ENCODE peak calls at places on chromosome 17, in five cellular contexts. Z is K562, N is IMR-90, M is A549, V is SK-N-SH. Q is an unnamed sample.

GRCh38 chr17:65402513-65403086 is 158.8 kb downstream of the AXIN2 start:
- DNase-seq in N (no peak), Z (no peak), M (no peak), V (no peak), Q (no peak)

GRCh38 chr17:67244621-67245072 is 349 bp downstream of the HELZ start:
- DNase-seq in N (no peak), Z (peak), M (no peak), V (peak), Q (no peak)

GRCh38 chr17:39615434-39615833 is 7.7 kb upstream of the NEUROD2 start:
- DNase-seq in Z (no peak), M (no peak), N (no peak), V (no peak), Q (no peak)

GRCh38 chr17:1998426-1998784 is 26.7 kb downstream of the RTN4RL1 start:
- DNase-seq in N (no peak), V (peak), M (no peak), Z (no peak), Q (no peak)

GRCh38 chr17:72563952-72564351 is 443.1 kb downstream of the SOX9 start:
- DNase-seq in M (no peak), Z (no peak), V (no peak), N (no peak), Q (no peak)

GRCh38 chr17:63700528-63701441 is 860 bp upstream of the LIMD2 start:
- DNase-seq in V (peak), Z (no peak), N (peak), M (no peak), Q (no peak)

GRCh38 chr17:34667656-34668055 is 88.3 kb downstream of the TMEM132E start:
- DNase-seq in V (no peak), Z (no peak), M (no peak), N (no peak), Q (no peak)

GRCh38 chr17:66331038-66331816 is 28.8 kb downstream of the PRKCA start:
- DNase-seq in Z (peak), V (no peak), N (no peak), M (no peak), Q (no peak)

GRCh38 chr17:66885417-66885816 is 50.5 kb downstream of the CACNG5 start:
- DNase-seq in N (peak), V (no peak), M (no peak), Z (no peak), Q (no peak)

GRCh38 chr17:52027620-52028019 is 130.9 kb downstream of the CA10 start:
- DNase-seq in V (no peak), N (no peak), M (peak), Z (no peak), Q (no peak)

GRCh38 chr17:46952115-46952514 is 26.9 kb downstream of the RPRML start:
- DNase-seq in V (no peak), N (no peak), M (no peak), Z (no peak), Q (no peak)

GRCh38 chr17:67532326-67532871 is 155.3 kb downstream of the PITPNC1 start:
- DNase-seq in Z (no peak), N (no peak), V (no peak), M (no peak), Q (no peak)

GRCh38 chr17:27319536-27320221 is 25.8 kb downstream of the WSB1 start:
- DNase-seq in V (no peak), M (no peak), Z (no peak), N (peak), Q (no peak)

GRCh38 chr17:55825213-55825612 is 74.4 kb downstream of the PCTP start:
- DNase-seq in M (peak), N (no peak), V (no peak), Z (peak), Q (no peak)

GRCh38 chr17:12688382-12688781 is 22.7 kb downstream of the MYOCD start:
- DNase-seq in V (no peak), N (no peak), Z (no peak), M (no peak), Q (no peak)

GRCh38 chr17:39996162-39996561 is 15.6 kb downstream of the PSMD3 start:
- DNase-seq in N (no peak), M (no peak), Z (no peak), V (no peak), Q (no peak)

GRCh38 chr17:77279448-77280303 is 138.9 kb downstream of the SEC14L1 start:
- DNase-seq in M (no peak), N (peak), V (peak), Z (peak), Q (no peak)

GRCh38 chr17:66990047-66990446 is 25.5 kb downstream of the CACNG4 start:
- DNase-seq in V (no peak), N (no peak), Z (no peak), M (no peak), Q (no peak)

GRCh38 chr17:58323420-58324408 is 4.9 kb downstream of the TSPOAP1 start:
- DNase-seq in V (no peak), M (no peak), Z (no peak), N (no peak), Q (no peak)

GRCh38 chr17:46194393-46195216 is 1.4 kb upstream of the KANSL1 start:
- DNase-seq in M (peak), Z (peak), N (peak), V (peak), Q (peak)

GRCh38 chr17:77763575-77763974 is 194.9 kb upstream of the TNRC6C start:
- DNase-seq in V (no peak), Z (no peak), M (no peak), N (no peak), Q (no peak)

GRCh38 chr17:29565643-29566472 is 979 bp downstream of the ABHD15 start:
- DNase-seq in M (peak), V (peak), Z (no peak), N (no peak), Q (no peak)

GRCh38 chr17:39953471-39953888 is 9.3 kb upstream of the GSDMA start:
- DNase-seq in N (no peak), V (no peak), M (no peak), Z (no peak), Q (peak)

GRCh38 chr17:69810326-69811035 is 264.5 kb upstream of the KCNJ16 start:
- DNase-seq in Z (no peak), N (no peak), M (peak), V (no peak), Q (no peak)

GRCh38 chr17:77768475-77768874 is 190.0 kb upstream of the TNRC6C start:
- DNase-seq in Z (no peak), M (no peak), V (no peak), N (no peak), Q (no peak)

GRCh38 chr17:45648642-45649041 is 135.5 kb upstream of the CRHR1 start:
- DNase-seq in N (no peak), Z (peak), V (peak), M (no peak), Q (no peak)

GRCh38 chr17:59846391-59847165 is 46.2 kb downstream of the TUBD1 start:
- DNase-seq in M (peak), N (peak), Z (no peak), V (no peak), Q (peak)

GRCh38 chr17:40699359-40699758 is 4.2 kb downstream of the KRT24 start:
- DNase-seq in M (no peak), N (no peak), Z (no peak), V (no peak), Q (no peak)

GRCh38 chr17:68733241-68734176 is 132.3 kb upstream of the FAM20A start:
- DNase-seq in M (no peak), N (peak), V (no peak), Z (no peak), Q (no peak)

GRCh38 chr17:70808596-70808995 is 639.3 kb downstream of the KCNJ2 start:
- DNase-seq in N (no peak), M (peak), V (peak), Z (no peak), Q (no peak)

GRCh38 chr17:73650147-73650546 is 5.9 kb upstream of the SDK2 start:
- DNase-seq in V (peak), M (peak), Z (no peak), N (no peak), Q (no peak)

GRCh38 chr17:21396237-21396636 is 20.1 kb downstream of the KCNJ12 start:
- DNase-seq in V (no peak), N (no peak), Z (no peak), M (no peak), Q (no peak)

GRCh38 chr17:14950216-14950615 is 314.9 kb downstream of the PMP22 start:
- DNase-seq in Z (no peak), M (no peak), N (peak), V (no peak), Q (no peak)

GRCh38 chr17:44752953-44753861 is 5.6 kb upstream of the ADAM11 start:
- DNase-seq in M (no peak), V (no peak), Z (no peak), N (no peak), Q (no peak)

GRCh38 chr17:45440161-45440859 is 7.6 kb upstream of the ARHGAP27 start:
- DNase-seq in N (no peak), V (no peak), M (peak), Z (peak), Q (no peak)

GRCh38 chr17:79078476-79079190 is 4.0 kb downstream of the ENGASE start:
- DNase-seq in Z (no peak), V (peak), M (no peak), N (no peak), Q (no peak)

GRCh38 chr17:65627892-65628622 is 66.6 kb upstream of the AXIN2 start:
- DNase-seq in V (no peak), N (peak), M (peak), Z (no peak), Q (no peak)

GRCh38 chr17:47266782-47267181 is 13.2 kb downstream of the ITGB3 start:
- DNase-seq in M (no peak), N (peak), V (no peak), Z (no peak), Q (no peak)

DNA sequence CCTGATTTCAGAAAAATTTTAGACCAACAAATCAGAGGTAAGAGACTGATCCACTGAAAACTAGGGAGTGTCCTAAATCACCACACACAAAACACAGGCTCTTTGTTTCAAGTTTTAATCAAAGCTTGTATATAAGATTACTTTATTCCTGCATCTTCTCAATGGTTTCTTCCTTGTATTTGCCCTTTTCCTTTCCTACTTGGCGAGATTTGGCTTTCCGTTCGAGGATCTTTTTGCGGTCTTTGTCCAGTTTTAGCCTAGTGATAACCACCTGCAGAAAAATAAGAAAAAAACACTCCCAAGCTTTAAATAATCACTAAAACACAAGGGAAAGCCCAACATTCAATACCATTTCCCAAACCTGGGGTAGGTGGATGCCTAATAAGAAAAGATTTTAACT is 918 bp upstream of the KRABD2 start:
- DNase-seq in M (no peak), Z (no peak), V (no peak), N (no peak), Q (no peak)
- TF ChIP-seq RCOR1 in M (no peak), Z (no peak), V (no peak), N (no peak), Q (no peak)

GRCh38 chr17:7445011-7445927 is at the start of gene CHRNB1:
- DNase-seq in N (peak), V (peak), M (peak), Z (peak), Q (no peak)
- TF ChIP-seq RCOR1 in N (no peak), V (no peak), M (no peak), Z (no peak), Q (no peak)

GRCh38 chr17:353213-353837 is 718 bp upstream of the RPH3AL start:
- DNase-seq in M (peak), V (no peak), N (no peak), Z (no peak), Q (no peak)
- TF ChIP-seq RCOR1 in M (no peak), V (no peak), N (no peak), Z (no peak), Q (no peak)

GRCh38 chr17:17029938-17030337 is 12.3 kb upstream of the MPRIP start:
- DNase-seq in M (no peak), V (peak), N (no peak), Z (no peak), Q (no peak)

GRCh38 chr17:17032131-17032692 is 10.0 kb upstream of the MPRIP start:
- DNase-seq in M (peak), N (peak), Z (no peak), V (peak), Q (no peak)

GRCh38 chr17:17028878-17029535 is 13.2 kb upstream of the MPRIP start:
- DNase-seq in V (no peak), N (no peak), Z (no peak), M (peak), Q (no peak)

GRCh38 chr17:17028059-17028877 is 14.0 kb upstream of the MPRIP start:
- DNase-seq in N (peak), M (peak), V (peak), Z (peak), Q (no peak)

DNA sequence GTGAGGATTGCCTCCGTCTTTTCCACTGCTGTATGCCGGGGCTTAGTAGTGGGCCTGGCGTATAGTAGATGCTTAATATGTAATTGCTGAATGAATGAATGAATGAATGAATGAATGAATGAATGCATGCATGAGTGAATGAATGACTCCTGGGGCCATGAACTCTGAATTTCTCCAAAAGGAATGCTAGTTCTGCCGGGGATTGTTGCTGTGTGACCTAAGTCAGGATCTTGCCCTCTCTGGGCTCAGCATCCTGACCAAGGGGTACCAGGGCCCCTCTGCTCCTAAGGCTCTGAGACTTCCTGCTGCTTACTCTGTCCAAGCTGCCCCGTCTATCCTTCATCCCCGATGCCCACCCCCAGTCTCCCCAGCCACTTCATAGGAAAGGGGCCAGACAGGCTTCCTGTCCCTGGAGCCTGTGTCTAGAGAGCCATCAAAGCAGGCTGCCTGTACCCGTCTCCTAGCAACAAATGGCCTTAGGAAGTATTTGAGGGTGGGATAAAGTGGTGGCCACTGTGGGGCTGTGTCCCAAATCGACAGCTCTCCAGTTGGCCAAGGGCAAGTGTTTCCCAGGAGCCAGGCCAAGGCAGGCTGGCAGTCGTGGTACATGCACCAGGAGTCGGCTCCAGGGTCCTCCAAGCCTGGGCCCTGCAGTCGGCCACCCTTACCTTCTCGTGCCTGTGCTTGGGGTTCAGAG is 11.6 kb upstream of the MPRIP start:
- DNase-seq in M (no peak), Z (no peak), V (peak), N (no peak), Q (no peak)
- TF ChIP-seq RCOR1 in M (no peak), Z (no peak), V (no peak), N (no peak), Q (no peak)

DNA sequence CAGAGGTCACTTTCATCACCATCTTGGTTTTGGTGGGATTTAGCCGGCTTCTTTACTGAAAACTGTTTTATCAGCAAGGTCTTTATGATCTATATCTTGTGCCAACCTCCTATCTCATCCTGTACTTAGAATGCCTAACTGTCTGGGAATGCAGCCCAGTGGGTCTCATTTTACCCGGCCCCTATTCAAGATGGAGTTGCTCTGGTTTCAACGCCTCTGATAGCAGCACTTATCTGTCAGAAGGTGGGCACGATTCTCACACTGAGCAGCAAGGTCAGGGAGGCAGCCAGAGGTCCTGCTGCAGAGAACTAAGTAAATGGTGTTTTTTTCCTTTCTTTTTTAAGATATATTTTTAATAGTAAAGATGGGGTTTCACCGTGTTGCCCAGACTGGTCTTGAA is 26.3 kb upstream of the XYLT2 start:
- DNase-seq in M (no peak), Z (no peak), N (no peak), V (no peak), Q (no peak)
- TF ChIP-seq RCOR1 in M (no peak), Z (no peak), N (no peak), V (no peak), Q (no peak)

DNA sequence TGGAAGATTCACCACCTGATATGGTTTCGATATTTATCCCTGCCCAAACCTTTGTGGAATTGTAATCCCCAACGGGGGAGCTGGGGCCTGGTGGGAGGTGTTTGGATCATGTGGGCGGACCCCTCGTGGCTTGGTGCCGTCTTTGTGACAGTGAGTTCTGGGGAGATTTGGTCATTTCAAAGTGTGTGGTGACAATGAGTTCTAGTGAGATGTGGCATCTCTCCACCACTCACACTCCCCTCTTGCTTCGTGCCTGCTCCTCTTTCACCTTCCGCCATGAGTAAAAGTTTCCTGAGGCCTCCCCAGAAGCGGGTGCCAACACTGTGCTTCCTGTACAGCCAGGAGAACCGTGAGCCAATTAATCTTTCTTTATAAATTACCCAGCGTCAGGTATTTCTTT is 9.7 kb downstream of the CCDC57 start:
- DNase-seq in V (peak), N (no peak), Z (no peak), M (no peak), Q (no peak)
- TF ChIP-seq RCOR1 in V (no peak), N (no peak), Z (no peak), M (no peak), Q (no peak)

DNA sequence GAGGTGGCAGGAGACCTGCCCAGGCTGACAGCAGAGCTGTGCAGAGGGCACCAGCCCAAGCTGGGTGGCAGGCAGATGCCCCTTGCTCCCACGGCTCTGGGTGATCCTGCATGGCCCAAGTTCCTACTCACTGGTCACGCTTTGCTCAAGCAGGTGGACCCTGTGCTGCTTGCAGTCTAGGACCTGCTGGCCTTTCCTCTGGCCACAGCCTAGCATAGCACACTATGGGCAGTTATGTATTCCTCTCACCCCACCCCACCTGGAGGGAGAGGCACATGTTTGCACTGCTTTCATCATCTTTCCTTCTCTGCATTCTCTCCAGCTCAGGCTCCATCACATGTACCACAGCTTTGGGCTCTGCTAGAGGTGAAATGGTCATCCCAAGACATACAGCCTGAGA is 19.6 kb upstream of the SREBF1 start:
- DNase-seq in Z (no peak), V (no peak), M (no peak), N (no peak), Q (no peak)
- TF ChIP-seq RCOR1 in Z (no peak), V (no peak), M (no peak), N (no peak), Q (no peak)

GRCh38 chr17:30605027-30605426 is 127.8 kb downstream of the GOSR1 start:
- DNase-seq in M (no peak), N (no peak), Z (no peak), V (no peak), Q (no peak)
- TF ChIP-seq RCOR1 in M (no peak), N (no peak), Z (no peak), V (no peak), Q (no peak)

GRCh38 chr17:4230142-4230541 is 33.6 kb downstream of the ANKFY1 start:
- DNase-seq in M (peak), V (no peak), Z (no peak), N (peak), Q (no peak)

GRCh38 chr17:4229627-4230026 is 34.2 kb downstream of the ANKFY1 start:
- DNase-seq in M (no peak), V (no peak), Z (no peak), N (peak), Q (no peak)

GRCh38 chr17:4234406-4234805 is 29.4 kb downstream of the ANKFY1 start:
- DNase-seq in V (no peak), N (peak), M (no peak), Z (no peak), Q (no peak)

GRCh38 chr17:4233668-4234258 is 30.0 kb downstream of the ANKFY1 start:
- DNase-seq in V (no peak), M (no peak), Z (no peak), N (no peak), Q (no peak)

GRCh38 chr17:4232168-4232813 is 31.5 kb downstream of the ANKFY1 start:
- DNase-seq in N (peak), V (no peak), Z (no peak), M (no peak), Q (no peak)
- TF ChIP-seq RCOR1 in N (no peak), V (no peak), Z (no peak), M (no peak), Q (no peak)

Q was measured in GM12878.